ENCODE peak calls at places on chromosome 10, in ten cellular contexts. S is T-cell; R is LoVo; C is amygdala; W is SK-N-DZ; Z is activated CD4-positive, alpha-beta T cell treated with anti-CD3 and anti-CD28 coated beads, Interleukin-2, amount 50 U/mL, for 4 hours; K is HEK293T; O is body of pancreas; N is stimulated activated CD8-positive, alpha-beta memory T cell treated with anti-CD3 and anti-CD28 coated beads, Interleukin-4, amount 100 ng/mL, for 4 hours; X is left ventricle myocardium superior. M is an unnamed sample.

GRCh38 chr10:99234739-99235468 is 748 bp downstream of the HPSE2 start:
- DNase-seq in W (no peak), S (no peak), X (no peak), C (no peak), K (no peak), Z (no peak), N (no peak), R (no peak), O (no peak), M (no peak)

GRCh38 chr10:119118231-119118630 is 14.3 kb downstream of the DENND10 start:
- DNase-seq in N (no peak), S (no peak), W (no peak), Z (no peak), K (no peak), R (no peak), X (no peak), C (no peak), O (no peak), M (no peak)

GRCh38 chr10:112584276-112584675 is 137.3 kb downstream of the VTI1A start:
- DNase-seq in S (no peak), K (no peak), N (no peak), W (no peak), O (no peak), Z (no peak), R (no peak), X (no peak), C (no peak), M (no peak)

GRCh38 chr10:120738658-120739057 is 112.5 kb upstream of the WDR11 start:
- DNase-seq in Z (no peak), N (no peak), C (no peak), S (no peak), X (no peak), O (no peak), R (no peak), K (no peak), W (no peak), M (no peak)

GRCh38 chr10:97127960-97128850 is 57.6 kb downstream of the SLIT1 start:
- DNase-seq in W (no peak), O (no peak), C (no peak), X (no peak), S (no peak), N (no peak), R (no peak), Z (no peak), K (no peak), M (no peak)

GRCh38 chr10:110226555-110226925 is 19.1 kb downstream of the MXI1 start:
- DNase-seq in Z (peak; percentile 87), R (peak; percentile 86), O (peak; percentile 93), K (peak; percentile 85), W (peak; percentile 76), N (peak; percentile 72), X (peak; percentile 94), C (peak; percentile 92), S (peak; percentile 67), M (peak; percentile 72)

GRCh38 chr10:117318909-117319308 is 56.3 kb downstream of the PDZD8 start:
- DNase-seq in S (no peak), O (no peak), C (no peak), Z (no peak), X (no peak), R (no peak), W (no peak), N (no peak), K (no peak), M (no peak)

GRCh38 chr10:33478675-33479125 is 144.2 kb upstream of the NRP1 start:
- DNase-seq in C (no peak), Z (no peak), S (no peak), R (no peak), X (no peak), K (no peak), W (no peak), N (no peak), O (no peak), M (no peak)

GRCh38 chr10:80462986-80463741 is 9.1 kb downstream of the TSPAN14 start:
- DNase-seq in X (no peak), C (no peak), R (no peak), S (no peak), N (no peak), K (no peak), W (no peak), Z (no peak), O (no peak), M (no peak)